ENCODE peak calls at places on chromosomes 7 and 10, in nine cellular contexts. G is T-helper 2 cell, A is AG09319, U is adrenal gland, X is NCI-H187, P is WERI-Rb-1, S is GM19239, K is lower lobe of right lung, Z is T-helper 17 cell. V is an unnamed sample.

GRCh38 chr7:55192718-55193117 is 172.4 kb upstream of the LANCL2 start:
- DNase-seq in G (no peak), A (peak), U (no peak), X (no peak), P (no peak), S (no peak), K (no peak), Z (no peak), V (no peak)

GRCh38 chr7:106609416-106609815 is 51.5 kb downstream of the CCDC71L start:
- DNase-seq in G (no peak), A (no peak), U (no peak), X (no peak), P (no peak), S (no peak), K (no peak), Z (no peak), V (no peak)

GRCh38 chr10:98377001-98377400 is 38.0 kb downstream of the PYROXD2 start:
- DNase-seq in G (no peak), A (no peak), U (no peak), X (no peak), P (no peak), S (no peak), K (no peak), Z (no peak), V (no peak)

GRCh38 chr7:104123786-104124185 is 84.0 kb downstream of the ORC5 start:
- DNase-seq in G (no peak), A (no peak), U (no peak), X (no peak), P (no peak), S (no peak), K (no peak), Z (no peak), V (no peak)

GRCh38 chr7:134731616-134732015 is 47.8 kb upstream of the CALD1 start:
- DNase-seq in G (peak), A (no peak), U (no peak), X (no peak), P (no peak), S (no peak), K (no peak), Z (no peak), V (no peak)

GRCh38 chr10:75358835-75359421 is 42.6 kb downstream of the ZNF503 start:
- DNase-seq in G (no peak), A (peak), U (no peak), X (no peak), P (no peak), S (no peak), K (no peak), Z (no peak), V (no peak)

GRCh38 chr7:108329514-108329913 is 126.7 kb downstream of the NRCAM start:
- DNase-seq in G (no peak), A (no peak), U (no peak), X (no peak), P (no peak), S (no peak), K (no peak), Z (no peak), V (no peak)

GRCh38 chr10:132306341-132306685 is 1.4 kb downstream of the STK32C start:
- DNase-seq in G (no peak), A (no peak), U (no peak), X (no peak), P (no peak), S (no peak), K (peak), Z (no peak), V (no peak)

GRCh38 chr10:15627617-15628196 is 92.0 kb downstream of the ITGA8 start:
- DNase-seq in G (no peak), A (no peak), U (no peak), X (no peak), P (no peak), S (no peak), K (no peak), Z (no peak), V (no peak)

GRCh38 chr10:127148066-127148932 is 48.1 kb downstream of the INSYN2A start:
- DNase-seq in G (peak), A (peak), U (no peak), X (no peak), P (no peak), S (no peak), K (no peak), Z (no peak), V (no peak)